ENCODE peak calls at places on chromosomes 12 and 14, in eight cellular contexts. E, S, K, O, G, H, P and X are unnamed samples.

GRCh38 chr14:68580096-68580640 is 212.7 kb downstream of the ZFP36L1 start:
- DNase-seq in K (no peak), S (no peak), H (no peak), O (no peak), G (no peak), P (no peak), E (no peak), X (no peak)

GRCh38 chr12:111248221-111248620 is 120.7 kb downstream of the PHETA1 start:
- DNase-seq in S (peak; percentile 60), E (no peak), O (peak; percentile 9), G (peak; percentile 72), P (peak; percentile 8), K (no peak), H (no peak), X (peak; percentile 71)

GRCh38 chr12:9813821-9814798 is 13.2 kb upstream of the KLRF1 start:
- DNase-seq in E (peak; percentile 85), O (peak; percentile 70), P (peak; percentile 67), H (peak; percentile 94), S (peak; percentile 68), G (peak; percentile 90), K (peak; percentile 79), X (peak; percentile 27)

GRCh38 chr14:104937161-104937560 is 12.5 kb downstream of the PLD4 start:
- DNase-seq in G (no peak), O (no peak), S (peak; percentile 5), P (no peak), E (no peak), K (no peak), H (peak; percentile 21), X (no peak)

GRCh38 chr14:79016828-79017505 is 846.8 kb downstream of the NRXN3 start:
- DNase-seq in K (no peak), E (no peak), H (no peak), O (peak; percentile 95), P (peak; percentile 76), S (no peak), G (no peak), X (peak; percentile 55)

GRCh38 chr14:50944647-50945413 is 547 bp upstream of the PYGL start:
- DNase-seq in G (peak; percentile 72), H (peak; percentile 41), E (peak; percentile 6), P (peak; percentile 55), O (peak; percentile 48), S (no peak), K (peak; percentile 43), X (peak; percentile 80)

GRCh38 chr14:54472291-54472690 is 16.5 kb downstream of the GMFB start:
- DNase-seq in P (no peak), G (no peak), E (no peak), H (no peak), O (no peak), K (no peak), S (no peak), X (no peak)

GRCh38 chr12:124681779-124682391 is 114.5 kb upstream of the NCOR2 start:
- DNase-seq in G (no peak), O (no peak), H (no peak), P (peak; percentile 87), K (peak; percentile 53), S (peak; percentile 67), E (no peak), X (peak; percentile 47)

GRCh38 chr12:53103860-53104305 is 597 bp downstream of the SOAT2 start:
- DNase-seq in E (no peak), S (no peak), O (no peak), K (no peak), P (no peak), G (no peak), H (no peak), X (no peak)

DNA sequence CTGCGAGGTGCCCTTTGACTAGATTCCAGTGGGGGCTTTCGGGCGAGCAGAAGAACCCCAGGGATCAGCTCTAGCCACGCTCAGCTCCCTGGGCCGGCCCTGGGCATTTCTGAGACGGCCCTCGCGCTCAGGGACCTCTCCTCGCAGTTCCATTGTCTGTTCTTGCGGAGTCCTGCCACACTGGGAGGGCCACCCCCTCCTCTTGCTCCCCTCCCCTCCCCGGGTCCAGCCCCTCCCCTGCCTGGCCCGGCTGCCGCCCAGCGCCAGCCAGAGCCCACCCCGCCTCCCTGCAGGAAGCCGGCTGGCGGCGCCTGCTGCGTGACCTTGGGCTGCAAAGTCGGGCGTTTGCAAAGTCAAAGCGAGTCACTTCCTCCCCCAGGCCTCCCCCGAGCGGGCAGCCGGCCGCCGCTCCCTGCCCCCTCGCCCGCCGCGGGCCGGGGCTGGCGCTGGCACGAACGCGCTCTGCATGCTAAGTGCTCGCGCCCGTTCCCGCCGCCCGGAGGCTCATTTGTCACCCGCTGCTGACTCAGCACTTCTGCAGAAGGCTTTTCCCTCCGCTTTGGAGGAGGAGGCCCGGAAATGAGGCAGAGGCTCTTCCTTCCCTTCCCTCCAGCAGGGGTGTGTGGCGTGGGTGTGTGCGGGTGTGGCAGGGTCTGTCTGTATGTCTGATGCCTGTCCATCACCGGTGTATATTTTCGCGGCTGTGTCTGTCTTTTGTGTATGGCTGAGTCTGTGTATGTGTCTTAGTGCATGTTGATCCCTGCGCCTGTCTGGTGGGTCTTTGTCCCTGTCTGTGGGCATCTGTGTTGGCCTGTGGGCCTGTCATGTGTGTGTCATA is 72.0 kb downstream of the IRF2BPL start:
- DNase-seq in E (peak; percentile 81), K (peak; percentile 90), P (peak; percentile 95), O (peak; percentile 77), G (peak; percentile 93), S (peak; percentile 84), H (peak; percentile 57), X (peak; percentile 92)
- TF ChIP-seq CTCF in E (no peak), K (no peak), P (no peak), O (no peak), G (peak; percentile 19), S (no peak), H (no peak), X (peak; percentile 3)

GRCh38 chr12:15522574-15523187 is 200.4 kb downstream of the PTPRO start:
- DNase-seq in O (peak; percentile 76), K (no peak), H (peak; percentile 27), G (no peak), E (no peak), P (peak; percentile 73), S (no peak), X (peak; percentile 60)
- TF ChIP-seq CTCF in O (peak; percentile 62), K (no peak), H (peak; percentile 39), G (peak; percentile 52), E (peak; percentile 31), P (peak; percentile 62), S (peak; percentile 32), X (peak; percentile 42)

GRCh38 chr14:38150075-38150474 is 57.6 kb upstream of the SSTR1 start:
- DNase-seq in E (no peak), S (no peak), P (no peak), K (no peak), O (peak; percentile 5), G (no peak), H (no peak), X (no peak)
- TF ChIP-seq CTCF in E (no peak), S (no peak), P (no peak), K (no peak), O (no peak), G (no peak), H (no peak), X (no peak)

DNA sequence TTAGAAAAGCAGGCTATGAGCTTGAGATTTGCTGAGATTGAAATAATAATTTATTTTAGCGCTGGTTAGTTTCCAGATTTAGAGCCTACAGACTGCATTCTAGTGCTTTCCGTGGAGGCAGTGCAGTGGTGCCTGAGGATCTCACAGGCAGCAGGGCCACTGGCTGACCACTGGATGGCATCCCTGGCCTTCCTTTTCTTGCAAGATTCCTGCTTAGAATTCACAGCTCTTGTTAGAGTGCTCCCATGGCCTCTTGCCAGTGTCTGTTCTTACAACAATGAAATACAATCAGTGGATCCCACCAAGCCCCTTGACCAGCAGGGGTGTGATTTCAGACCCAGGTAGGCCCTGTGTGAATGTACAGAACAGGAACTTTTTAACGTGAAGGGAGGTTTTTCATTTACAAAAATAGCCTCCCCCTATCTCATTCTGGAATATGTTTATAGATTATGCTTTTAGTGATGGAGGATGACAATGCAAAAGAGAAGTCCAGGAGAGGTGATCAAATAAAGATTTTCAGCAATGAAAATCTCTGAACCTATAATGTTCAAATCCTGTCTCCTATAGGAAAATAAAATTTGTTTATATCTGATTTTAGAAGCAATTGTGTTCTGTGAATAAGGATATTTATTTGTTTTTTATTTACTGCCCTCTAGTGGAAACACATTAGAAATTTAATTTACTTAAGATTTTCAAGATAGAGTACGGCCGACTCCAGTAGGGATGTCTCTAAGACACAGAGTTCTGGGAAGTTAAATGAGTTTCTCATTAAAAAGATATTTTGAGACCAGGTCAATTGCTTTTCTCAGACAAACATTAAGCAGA is 362.2 kb upstream of the STXBP6 start:
- DNase-seq in O (peak; percentile 22), G (no peak), S (peak; percentile 69), H (no peak), E (peak; percentile 42), P (peak; percentile 16), K (no peak), X (peak; percentile 24)
- TF ChIP-seq CTCF in O (peak; percentile 7), G (no peak), S (peak; percentile 66), H (no peak), E (peak; percentile 55), P (peak; percentile 6), K (no peak), X (no peak)

DNA sequence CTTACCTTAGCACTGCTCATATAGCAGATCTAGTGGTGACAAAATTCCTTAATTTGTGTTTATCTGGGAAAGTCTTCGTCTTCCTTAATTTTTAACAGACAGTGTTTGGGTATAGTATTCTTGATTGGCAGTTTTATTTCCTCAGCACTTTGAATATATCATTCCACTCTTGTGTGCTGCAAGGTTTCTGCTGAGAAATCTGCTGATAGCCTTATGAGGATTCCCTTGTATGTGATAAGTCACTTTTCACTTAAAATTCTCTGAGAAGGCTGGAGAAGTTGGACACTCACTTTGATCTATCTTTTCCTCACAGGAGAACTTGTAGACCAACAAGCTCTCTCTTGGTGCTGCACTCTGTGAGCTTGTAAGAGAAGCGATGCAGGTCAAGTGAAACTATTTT is 306.1 kb upstream of the RTL1 start:
- DNase-seq in E (no peak), G (no peak), K (no peak), S (no peak), P (no peak), H (no peak), O (peak; percentile 11), X (no peak)
- TF ChIP-seq CTCF in E (no peak), G (no peak), K (no peak), S (no peak), P (no peak), H (no peak), O (no peak), X (no peak)

DNA sequence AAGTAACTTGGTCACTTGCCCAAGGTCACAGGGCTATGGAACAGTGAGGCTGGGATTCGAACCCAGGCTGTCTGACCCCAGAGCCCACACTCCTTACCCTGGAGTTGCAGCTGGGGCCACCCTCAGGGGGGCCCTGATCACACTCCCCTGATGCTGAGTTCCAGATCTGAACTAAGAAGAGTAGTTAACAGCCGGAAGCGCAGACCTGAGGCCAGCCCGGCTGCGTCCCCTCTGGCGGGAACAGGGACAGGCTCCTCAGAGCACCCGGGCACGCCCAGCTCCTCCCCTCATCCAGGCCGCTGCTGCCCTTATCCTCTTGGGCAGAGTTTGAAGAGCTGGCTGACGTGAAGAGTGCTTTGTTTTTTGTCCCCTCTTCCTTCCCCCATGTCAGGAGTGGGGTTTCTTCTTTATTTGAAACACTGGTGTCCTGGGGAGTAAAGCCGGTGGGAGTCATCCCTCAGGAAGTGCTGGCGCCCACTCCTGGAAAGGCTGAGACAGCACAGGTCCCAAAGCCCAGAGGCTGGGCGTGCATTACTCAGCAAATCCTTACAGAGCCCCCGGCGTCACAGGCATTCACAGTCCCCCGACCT is 8.7 kb downstream of the PHB2 start:
- DNase-seq in O (peak; percentile 80), G (peak; percentile 88), P (peak; percentile 77), S (peak; percentile 71), H (peak; percentile 72), K (peak; percentile 61), E (peak; percentile 57), X (peak; percentile 69)
- TF ChIP-seq CTCF in O (peak; percentile 72), G (peak; percentile 50), P (peak; percentile 64), S (peak; percentile 47), H (peak; percentile 12), K (no peak), E (no peak), X (peak; percentile 52)